ENCODE peak calls at places on chromosomes 7 and 10, in nine cellular contexts. One of them, this sample, is unnamed.

GRCh38 chr10:33336606-33337334 is 2.3 kb upstream of the NRP1 start:
- DNase-seq in kidney tubule cell: peak
- DNase-seq in T-helper 17 cell: no peak
- DNase-seq in nephron progenitor cell: peak
- DNase-seq in stomach: no peak
- DNase-seq in BE2C: peak
- DNase-seq in NCI-H460: no peak
- DNase-seq in EL: peak
- DNase-seq in sciatic nerve: peak
- DNase-seq in this sample: peak

GRCh38 chr10:132386419-132386831 is 10.6 kb upstream of the PWWP2B start:
- DNase-seq in stomach: no peak
- DNase-seq in NCI-H460: no peak
- DNase-seq in BE2C: no peak
- DNase-seq in sciatic nerve: no peak
- DNase-seq in kidney tubule cell: no peak
- DNase-seq in T-helper 17 cell: no peak
- DNase-seq in EL: no peak
- DNase-seq in nephron progenitor cell: no peak
- DNase-seq in this sample: no peak

GRCh38 chr10:23918839-23919238 is 290.1 kb upstream of the KIAA1217 start:
- DNase-seq in stomach: no peak
- DNase-seq in kidney tubule cell: peak
- DNase-seq in BE2C: no peak
- DNase-seq in EL: peak
- DNase-seq in nephron progenitor cell: no peak
- DNase-seq in sciatic nerve: no peak
- DNase-seq in NCI-H460: no peak
- DNase-seq in T-helper 17 cell: no peak
- DNase-seq in this sample: no peak

GRCh38 chr7:127713006-127713405 is 61.0 kb downstream of the SND1 start:
- DNase-seq in stomach: no peak
- DNase-seq in NCI-H460: no peak
- DNase-seq in sciatic nerve: no peak
- DNase-seq in T-helper 17 cell: no peak
- DNase-seq in EL: no peak
- DNase-seq in kidney tubule cell: no peak
- DNase-seq in nephron progenitor cell: no peak
- DNase-seq in BE2C: no peak
- DNase-seq in this sample: no peak

GRCh38 chr7:29977926-29978652 is 11.5 kb downstream of the SCRN1 start:
- DNase-seq in BE2C: no peak
- DNase-seq in stomach: no peak
- DNase-seq in nephron progenitor cell: peak
- DNase-seq in sciatic nerve: no peak
- DNase-seq in EL: no peak
- DNase-seq in NCI-H460: no peak
- DNase-seq in T-helper 17 cell: no peak
- DNase-seq in kidney tubule cell: no peak
- DNase-seq in this sample: no peak

GRCh38 chr10:52004342-52004949 is 305.1 kb upstream of the CSTF2T start:
- DNase-seq in stomach: no peak
- DNase-seq in sciatic nerve: no peak
- DNase-seq in nephron progenitor cell: no peak
- DNase-seq in kidney tubule cell: peak
- DNase-seq in NCI-H460: peak
- DNase-seq in BE2C: no peak
- DNase-seq in T-helper 17 cell: no peak
- DNase-seq in EL: peak
- DNase-seq in this sample: peak

GRCh38 chr10:116741391-116742351 is 695 bp downstream of the HSPA12A start:
- DNase-seq in EL: peak
- DNase-seq in kidney tubule cell: peak
- DNase-seq in BE2C: peak
- DNase-seq in T-helper 17 cell: no peak
- DNase-seq in nephron progenitor cell: peak
- DNase-seq in sciatic nerve: no peak
- DNase-seq in stomach: no peak
- DNase-seq in NCI-H460: no peak
- DNase-seq in this sample: peak

GRCh38 chr10:7622969-7623368 is 43.8 kb downstream of the ITIH5 start:
- DNase-seq in stomach: no peak
- DNase-seq in sciatic nerve: no peak
- DNase-seq in T-helper 17 cell: no peak
- DNase-seq in nephron progenitor cell: peak
- DNase-seq in NCI-H460: no peak
- DNase-seq in kidney tubule cell: no peak
- DNase-seq in BE2C: no peak
- DNase-seq in EL: no peak
- DNase-seq in this sample: no peak

GRCh38 chr7:143477501-143478150 is at the start of gene TAS2R41:
- DNase-seq in nephron progenitor cell: no peak
- DNase-seq in stomach: no peak
- DNase-seq in sciatic nerve: no peak
- DNase-seq in kidney tubule cell: no peak
- DNase-seq in EL: no peak
- DNase-seq in NCI-H460: no peak
- DNase-seq in T-helper 17 cell: no peak
- DNase-seq in BE2C: no peak
- DNase-seq in this sample: no peak

GRCh38 chr10:12243860-12244620 is 48.1 kb downstream of the CDC123 start:
- DNase-seq in T-helper 17 cell: no peak
- DNase-seq in stomach: no peak
- DNase-seq in NCI-H460: no peak
- DNase-seq in BE2C: no peak
- DNase-seq in kidney tubule cell: no peak
- DNase-seq in sciatic nerve: no peak
- DNase-seq in nephron progenitor cell: no peak
- DNase-seq in EL: no peak
- DNase-seq in this sample: no peak

GRCh38 chr7:133433165-133433812 is 180.4 kb downstream of the EXOC4 start:
- DNase-seq in stomach: no peak
- DNase-seq in EL: no peak
- DNase-seq in NCI-H460: no peak
- DNase-seq in kidney tubule cell: no peak
- DNase-seq in T-helper 17 cell: no peak
- DNase-seq in BE2C: no peak
- DNase-seq in nephron progenitor cell: no peak
- DNase-seq in sciatic nerve: no peak
- DNase-seq in this sample: no peak

GRCh38 chr7:5586279-5586962 is 162.8 kb upstream of the TNRC18 start:
- DNase-seq in EL: no peak
- DNase-seq in sciatic nerve: no peak
- DNase-seq in stomach: no peak
- DNase-seq in NCI-H460: no peak
- DNase-seq in BE2C: no peak
- DNase-seq in nephron progenitor cell: no peak
- DNase-seq in kidney tubule cell: no peak
- DNase-seq in T-helper 17 cell: no peak
- DNase-seq in this sample: peak

GRCh38 chr10:75461672-75462649 is 30.5 kb downstream of the LRMDA start:
- DNase-seq in kidney tubule cell: no peak
- DNase-seq in BE2C: no peak
- DNase-seq in nephron progenitor cell: no peak
- DNase-seq in EL: no peak
- DNase-seq in T-helper 17 cell: no peak
- DNase-seq in sciatic nerve: no peak
- DNase-seq in stomach: no peak
- DNase-seq in NCI-H460: no peak
- DNase-seq in this sample: no peak

GRCh38 chr10:16792675-16793074 is 24.5 kb downstream of the RSU1 start:
- DNase-seq in BE2C: no peak
- DNase-seq in kidney tubule cell: peak
- DNase-seq in stomach: no peak
- DNase-seq in EL: peak
- DNase-seq in T-helper 17 cell: no peak
- DNase-seq in nephron progenitor cell: no peak
- DNase-seq in NCI-H460: no peak
- DNase-seq in sciatic nerve: no peak
- DNase-seq in this sample: no peak

GRCh38 chr10:103125323-103126267 is 67.5 kb downstream of the NT5C2 start:
- DNase-seq in EL: no peak
- DNase-seq in T-helper 17 cell: no peak
- DNase-seq in kidney tubule cell: peak
- DNase-seq in BE2C: no peak
- DNase-seq in stomach: no peak
- DNase-seq in NCI-H460: no peak
- DNase-seq in nephron progenitor cell: no peak
- DNase-seq in sciatic nerve: no peak
- DNase-seq in this sample: peak

GRCh38 chr10:128018704-128019103 is 107.5 kb downstream of the MKI67 start:
- DNase-seq in sciatic nerve: no peak
- DNase-seq in EL: no peak
- DNase-seq in kidney tubule cell: no peak
- DNase-seq in NCI-H460: no peak
- DNase-seq in stomach: no peak
- DNase-seq in BE2C: no peak
- DNase-seq in T-helper 17 cell: no peak
- DNase-seq in nephron progenitor cell: no peak
- DNase-seq in this sample: no peak

GRCh38 chr10:132395704-132396494 is 1.1 kb upstream of the PWWP2B start:
- DNase-seq in T-helper 17 cell: no peak
- DNase-seq in BE2C: peak
- DNase-seq in nephron progenitor cell: peak
- DNase-seq in NCI-H460: no peak
- DNase-seq in sciatic nerve: peak
- DNase-seq in kidney tubule cell: peak
- DNase-seq in stomach: peak
- DNase-seq in EL: no peak
- DNase-seq in this sample: no peak

GRCh38 chr10:112524637-112525036 is 77.6 kb downstream of the VTI1A start:
- DNase-seq in EL: peak
- DNase-seq in BE2C: no peak
- DNase-seq in stomach: no peak
- DNase-seq in nephron progenitor cell: no peak
- DNase-seq in NCI-H460: no peak
- DNase-seq in T-helper 17 cell: no peak
- DNase-seq in sciatic nerve: no peak
- DNase-seq in kidney tubule cell: no peak
- DNase-seq in this sample: no peak

GRCh38 chr7:46544396-46545008 is 623.4 kb upstream of the IGFBP3 start:
- DNase-seq in EL: peak
- DNase-seq in BE2C: no peak
- DNase-seq in sciatic nerve: no peak
- DNase-seq in kidney tubule cell: peak
- DNase-seq in T-helper 17 cell: no peak
- DNase-seq in nephron progenitor cell: no peak
- DNase-seq in NCI-H460: peak
- DNase-seq in stomach: no peak
- DNase-seq in this sample: no peak

GRCh38 chr10:71539564-71540118 is 142.9 kb downstream of the CDH23 start:
- DNase-seq in nephron progenitor cell: no peak
- DNase-seq in T-helper 17 cell: no peak
- DNase-seq in EL: no peak
- DNase-seq in NCI-H460: no peak
- DNase-seq in kidney tubule cell: no peak
- DNase-seq in BE2C: no peak
- DNase-seq in sciatic nerve: no peak
- DNase-seq in stomach: no peak
- DNase-seq in this sample: no peak

GRCh38 chr7:129423700-129424410 is 10.4 kb upstream of the STRIP2 start:
- DNase-seq in T-helper 17 cell: no peak
- DNase-seq in NCI-H460: no peak
- DNase-seq in BE2C: no peak
- DNase-seq in stomach: no peak
- DNase-seq in EL: peak
- DNase-seq in kidney tubule cell: peak
- DNase-seq in nephron progenitor cell: no peak
- DNase-seq in sciatic nerve: no peak
- DNase-seq in this sample: no peak

GRCh38 chr10:62732841-62733653 is 71.5 kb upstream of the ADO start:
- DNase-seq in NCI-H460: no peak
- DNase-seq in sciatic nerve: no peak
- DNase-seq in T-helper 17 cell: peak
- DNase-seq in stomach: no peak
- DNase-seq in EL: peak
- DNase-seq in kidney tubule cell: peak
- DNase-seq in nephron progenitor cell: no peak
- DNase-seq in BE2C: no peak
- DNase-seq in this sample: no peak

GRCh38 chr7:79436378-79436777 is 17.1 kb downstream of the MAGI2 start:
- DNase-seq in EL: peak
- DNase-seq in stomach: no peak
- DNase-seq in BE2C: no peak
- DNase-seq in NCI-H460: no peak
- DNase-seq in sciatic nerve: no peak
- DNase-seq in T-helper 17 cell: no peak
- DNase-seq in kidney tubule cell: peak
- DNase-seq in nephron progenitor cell: no peak
- DNase-seq in this sample: no peak

GRCh38 chr7:13800694-13801448 is 188.6 kb downstream of the ETV1 start:
- DNase-seq in BE2C: no peak
- DNase-seq in kidney tubule cell: peak
- DNase-seq in sciatic nerve: no peak
- DNase-seq in stomach: peak
- DNase-seq in NCI-H460: no peak
- DNase-seq in EL: no peak
- DNase-seq in nephron progenitor cell: no peak
- DNase-seq in T-helper 17 cell: no peak
- DNase-seq in this sample: no peak

GRCh38 chr7:83930262-83930661 is 264.3 kb downstream of the SEMA3A start:
- DNase-seq in sciatic nerve: no peak
- DNase-seq in BE2C: no peak
- DNase-seq in kidney tubule cell: no peak
- DNase-seq in nephron progenitor cell: no peak
- DNase-seq in stomach: no peak
- DNase-seq in T-helper 17 cell: no peak
- DNase-seq in NCI-H460: no peak
- DNase-seq in EL: no peak
- DNase-seq in this sample: no peak

This sample was measured in D341Med.